ENCODE peak calls at places on chromosomes 11 and 22, in five cellular contexts. H, I, F, U and S are unnamed samples.

GRCh38 chr11:34158661-34159060 is 53.2 kb downstream of the NAT10 start:
- DNase-seq in H (no peak), I (no peak), F (no peak), U (no peak), S (no peak)

GRCh38 chr22:49491726-49492125 is 335.9 kb downstream of the BRD1 start:
- DNase-seq in H (no peak), I (no peak), F (no peak), U (no peak), S (no peak)

GRCh38 chr22:21823740-21824438 is 43.6 kb downstream of the MAPK1 start:
- DNase-seq in H (no peak), I (no peak), F (peak; percentile 20), U (no peak), S (no peak)

GRCh38 chr22:27501191-27501936 is 300.2 kb downstream of the MN1 start:
- DNase-seq in H (no peak), I (no peak), F (no peak), U (no peak), S (no peak)

GRCh38 chr11:65502274-65502851 is 3.5 kb downstream of the MALAT1 start:
- DNase-seq in H (no peak), I (no peak), F (no peak), U (peak; percentile 69), S (peak; percentile 31)

GRCh38 chr22:50505276-50505775 is 2.2 kb downstream of the LMF2 start:
- DNase-seq in H (no peak), I (no peak), F (no peak), U (no peak), S (no peak)

GRCh38 chr11:120244966-120245365 is 5.0 kb downstream of the POU2F3 start:
- DNase-seq in H (no peak), I (no peak), F (no peak), U (no peak), S (no peak)

GRCh38 chr11:44946268-44946667 is 4.4 kb downstream of the TP53I11 start:
- DNase-seq in H (no peak), I (no peak), F (no peak), U (no peak), S (no peak)

GRCh38 chr11:26753738-26754504 is 32.1 kb upstream of the SLC5A12 start:
- DNase-seq in H (no peak), I (no peak), F (no peak), U (peak; percentile 86), S (peak; percentile 57)

GRCh38 chr22:41204066-41204465 is 1.0 kb upstream of the L3MBTL2 start:
- DNase-seq in H (no peak), I (no peak), F (no peak), U (no peak), S (no peak)